ENCODE peak calls at places on chromosomes 5 and 9, in seven cellular contexts. One of them, this sample, is unnamed.

GRCh38 chr5:173435543-173435942 is 107.3 kb upstream of the STC2 start:
- DNase-seq in NCI-H1417: no peak
- DNase-seq in endothelial cell: no peak
- DNase-seq in stimulated activated CD8-positive, alpha-beta memory T cell treated with anti-CD3 and anti-CD28 coated beads, Interleukin-12 subunit alpha, Interleukin-12 subunit beta, amount 100 ng/mL, for 4 hours: no peak
- DNase-seq in activated CD4-positive, alpha-beta T cell treated with anti-CD3 and anti-CD28 coated beads, Interleukin-2, amount 50 U/mL, for 1 hour: no peak
- DNase-seq in dermis microvascular lymphatic vessel endothelial cell: no peak
- DNase-seq in stimulated activated CD4-positive, alpha-beta T cell treated with anti-CD3 and anti-CD28 coated beads, Interleukin-12 subunit alpha, Interleukin-12 subunit beta, amount 100 ng/mL, for 48 hours: no peak
- DNase-seq in this sample: no peak

GRCh38 chr9:76989501-76989900 is 30.0 kb upstream of the FOXB2 start:
- DNase-seq in NCI-H1417: no peak
- DNase-seq in stimulated activated CD8-positive, alpha-beta memory T cell treated with anti-CD3 and anti-CD28 coated beads, Interleukin-12 subunit alpha, Interleukin-12 subunit beta, amount 100 ng/mL, for 4 hours: no peak
- DNase-seq in endothelial cell: no peak
- DNase-seq in dermis microvascular lymphatic vessel endothelial cell: no peak
- DNase-seq in activated CD4-positive, alpha-beta T cell treated with anti-CD3 and anti-CD28 coated beads, Interleukin-2, amount 50 U/mL, for 1 hour: no peak
- DNase-seq in stimulated activated CD4-positive, alpha-beta T cell treated with anti-CD3 and anti-CD28 coated beads, Interleukin-12 subunit alpha, Interleukin-12 subunit beta, amount 100 ng/mL, for 48 hours: no peak
- DNase-seq in this sample: no peak

GRCh38 chr5:69450116-69450515 is 35.2 kb downstream of the MARVELD2 start:
- DNase-seq in endothelial cell: no peak
- DNase-seq in stimulated activated CD4-positive, alpha-beta T cell treated with anti-CD3 and anti-CD28 coated beads, Interleukin-12 subunit alpha, Interleukin-12 subunit beta, amount 100 ng/mL, for 48 hours: no peak
- DNase-seq in NCI-H1417: no peak
- DNase-seq in stimulated activated CD8-positive, alpha-beta memory T cell treated with anti-CD3 and anti-CD28 coated beads, Interleukin-12 subunit alpha, Interleukin-12 subunit beta, amount 100 ng/mL, for 4 hours: no peak
- DNase-seq in activated CD4-positive, alpha-beta T cell treated with anti-CD3 and anti-CD28 coated beads, Interleukin-2, amount 50 U/mL, for 1 hour: no peak
- DNase-seq in dermis microvascular lymphatic vessel endothelial cell: peak
- DNase-seq in this sample: no peak

GRCh38 chr5:150284311-150284710 is 5.3 kb downstream of the CAMK2A start:
- DNase-seq in endothelial cell: no peak
- DNase-seq in stimulated activated CD4-positive, alpha-beta T cell treated with anti-CD3 and anti-CD28 coated beads, Interleukin-12 subunit alpha, Interleukin-12 subunit beta, amount 100 ng/mL, for 48 hours: no peak
- DNase-seq in activated CD4-positive, alpha-beta T cell treated with anti-CD3 and anti-CD28 coated beads, Interleukin-2, amount 50 U/mL, for 1 hour: no peak
- DNase-seq in NCI-H1417: no peak
- DNase-seq in stimulated activated CD8-positive, alpha-beta memory T cell treated with anti-CD3 and anti-CD28 coated beads, Interleukin-12 subunit alpha, Interleukin-12 subunit beta, amount 100 ng/mL, for 4 hours: no peak
- DNase-seq in dermis microvascular lymphatic vessel endothelial cell: no peak
- DNase-seq in this sample: no peak

GRCh38 chr9:108813951-108814601 is 41.7 kb downstream of the ACTL7B start:
- DNase-seq in activated CD4-positive, alpha-beta T cell treated with anti-CD3 and anti-CD28 coated beads, Interleukin-2, amount 50 U/mL, for 1 hour: no peak
- DNase-seq in stimulated activated CD8-positive, alpha-beta memory T cell treated with anti-CD3 and anti-CD28 coated beads, Interleukin-12 subunit alpha, Interleukin-12 subunit beta, amount 100 ng/mL, for 4 hours: no peak
- DNase-seq in stimulated activated CD4-positive, alpha-beta T cell treated with anti-CD3 and anti-CD28 coated beads, Interleukin-12 subunit alpha, Interleukin-12 subunit beta, amount 100 ng/mL, for 48 hours: no peak
- DNase-seq in NCI-H1417: peak
- DNase-seq in endothelial cell: peak
- DNase-seq in dermis microvascular lymphatic vessel endothelial cell: peak
- DNase-seq in this sample: no peak

GRCh38 chr9:38345851-38346755 is 46.4 kb upstream of the ALDH1B1 start:
- DNase-seq in dermis microvascular lymphatic vessel endothelial cell: no peak
- DNase-seq in stimulated activated CD8-positive, alpha-beta memory T cell treated with anti-CD3 and anti-CD28 coated beads, Interleukin-12 subunit alpha, Interleukin-12 subunit beta, amount 100 ng/mL, for 4 hours: no peak
- DNase-seq in endothelial cell: no peak
- DNase-seq in activated CD4-positive, alpha-beta T cell treated with anti-CD3 and anti-CD28 coated beads, Interleukin-2, amount 50 U/mL, for 1 hour: no peak
- DNase-seq in NCI-H1417: no peak
- DNase-seq in stimulated activated CD4-positive, alpha-beta T cell treated with anti-CD3 and anti-CD28 coated beads, Interleukin-12 subunit alpha, Interleukin-12 subunit beta, amount 100 ng/mL, for 48 hours: no peak
- DNase-seq in this sample: no peak

GRCh38 chr5:148967783-148968182 is 95.1 kb downstream of the SH3TC2 start:
- DNase-seq in stimulated activated CD8-positive, alpha-beta memory T cell treated with anti-CD3 and anti-CD28 coated beads, Interleukin-12 subunit alpha, Interleukin-12 subunit beta, amount 100 ng/mL, for 4 hours: no peak
- DNase-seq in stimulated activated CD4-positive, alpha-beta T cell treated with anti-CD3 and anti-CD28 coated beads, Interleukin-12 subunit alpha, Interleukin-12 subunit beta, amount 100 ng/mL, for 48 hours: no peak
- DNase-seq in activated CD4-positive, alpha-beta T cell treated with anti-CD3 and anti-CD28 coated beads, Interleukin-2, amount 50 U/mL, for 1 hour: no peak
- DNase-seq in endothelial cell: no peak
- DNase-seq in NCI-H1417: no peak
- DNase-seq in dermis microvascular lymphatic vessel endothelial cell: no peak
- DNase-seq in this sample: no peak

GRCh38 chr5:143226361-143226760 is 177.1 kb downstream of the NR3C1 start:
- DNase-seq in NCI-H1417: no peak
- DNase-seq in endothelial cell: no peak
- DNase-seq in stimulated activated CD4-positive, alpha-beta T cell treated with anti-CD3 and anti-CD28 coated beads, Interleukin-12 subunit alpha, Interleukin-12 subunit beta, amount 100 ng/mL, for 48 hours: no peak
- DNase-seq in stimulated activated CD8-positive, alpha-beta memory T cell treated with anti-CD3 and anti-CD28 coated beads, Interleukin-12 subunit alpha, Interleukin-12 subunit beta, amount 100 ng/mL, for 4 hours: no peak
- DNase-seq in dermis microvascular lymphatic vessel endothelial cell: no peak
- DNase-seq in activated CD4-positive, alpha-beta T cell treated with anti-CD3 and anti-CD28 coated beads, Interleukin-2, amount 50 U/mL, for 1 hour: no peak
- DNase-seq in this sample: no peak

GRCh38 chr9:104068546-104068945 is 25.6 kb upstream of the SMC2 start:
- DNase-seq in stimulated activated CD4-positive, alpha-beta T cell treated with anti-CD3 and anti-CD28 coated beads, Interleukin-12 subunit alpha, Interleukin-12 subunit beta, amount 100 ng/mL, for 48 hours: no peak
- DNase-seq in activated CD4-positive, alpha-beta T cell treated with anti-CD3 and anti-CD28 coated beads, Interleukin-2, amount 50 U/mL, for 1 hour: no peak
- DNase-seq in endothelial cell: no peak
- DNase-seq in dermis microvascular lymphatic vessel endothelial cell: no peak
- DNase-seq in stimulated activated CD8-positive, alpha-beta memory T cell treated with anti-CD3 and anti-CD28 coated beads, Interleukin-12 subunit alpha, Interleukin-12 subunit beta, amount 100 ng/mL, for 4 hours: no peak
- DNase-seq in NCI-H1417: no peak
- DNase-seq in this sample: no peak

GRCh38 chr5:2699686-2700085 is 51.8 kb downstream of the IRX2 start:
- DNase-seq in stimulated activated CD8-positive, alpha-beta memory T cell treated with anti-CD3 and anti-CD28 coated beads, Interleukin-12 subunit alpha, Interleukin-12 subunit beta, amount 100 ng/mL, for 4 hours: no peak
- DNase-seq in stimulated activated CD4-positive, alpha-beta T cell treated with anti-CD3 and anti-CD28 coated beads, Interleukin-12 subunit alpha, Interleukin-12 subunit beta, amount 100 ng/mL, for 48 hours: no peak
- DNase-seq in dermis microvascular lymphatic vessel endothelial cell: no peak
- DNase-seq in endothelial cell: no peak
- DNase-seq in activated CD4-positive, alpha-beta T cell treated with anti-CD3 and anti-CD28 coated beads, Interleukin-2, amount 50 U/mL, for 1 hour: no peak
- DNase-seq in NCI-H1417: no peak
- DNase-seq in this sample: no peak

GRCh38 chr9:134317431-134318414 is 8.5 kb upstream of the RXRA start:
- DNase-seq in endothelial cell: no peak
- DNase-seq in stimulated activated CD4-positive, alpha-beta T cell treated with anti-CD3 and anti-CD28 coated beads, Interleukin-12 subunit alpha, Interleukin-12 subunit beta, amount 100 ng/mL, for 48 hours: no peak
- DNase-seq in dermis microvascular lymphatic vessel endothelial cell: no peak
- DNase-seq in stimulated activated CD8-positive, alpha-beta memory T cell treated with anti-CD3 and anti-CD28 coated beads, Interleukin-12 subunit alpha, Interleukin-12 subunit beta, amount 100 ng/mL, for 4 hours: no peak
- DNase-seq in activated CD4-positive, alpha-beta T cell treated with anti-CD3 and anti-CD28 coated beads, Interleukin-2, amount 50 U/mL, for 1 hour: no peak
- DNase-seq in NCI-H1417: no peak
- DNase-seq in this sample: no peak

GRCh38 chr9:128034821-128035764 is 32.0 kb downstream of the NAIF1 start:
- DNase-seq in NCI-H1417: peak
- DNase-seq in endothelial cell: peak
- DNase-seq in dermis microvascular lymphatic vessel endothelial cell: peak
- DNase-seq in activated CD4-positive, alpha-beta T cell treated with anti-CD3 and anti-CD28 coated beads, Interleukin-2, amount 50 U/mL, for 1 hour: peak
- DNase-seq in stimulated activated CD8-positive, alpha-beta memory T cell treated with anti-CD3 and anti-CD28 coated beads, Interleukin-12 subunit alpha, Interleukin-12 subunit beta, amount 100 ng/mL, for 4 hours: peak
- DNase-seq in stimulated activated CD4-positive, alpha-beta T cell treated with anti-CD3 and anti-CD28 coated beads, Interleukin-12 subunit alpha, Interleukin-12 subunit beta, amount 100 ng/mL, for 48 hours: peak
- DNase-seq in this sample: no peak

GRCh38 chr5:172076783-172077244 is 70.4 kb upstream of the FBXW11 start:
- DNase-seq in NCI-H1417: no peak
- DNase-seq in stimulated activated CD4-positive, alpha-beta T cell treated with anti-CD3 and anti-CD28 coated beads, Interleukin-12 subunit alpha, Interleukin-12 subunit beta, amount 100 ng/mL, for 48 hours: no peak
- DNase-seq in stimulated activated CD8-positive, alpha-beta memory T cell treated with anti-CD3 and anti-CD28 coated beads, Interleukin-12 subunit alpha, Interleukin-12 subunit beta, amount 100 ng/mL, for 4 hours: no peak
- DNase-seq in dermis microvascular lymphatic vessel endothelial cell: no peak
- DNase-seq in activated CD4-positive, alpha-beta T cell treated with anti-CD3 and anti-CD28 coated beads, Interleukin-2, amount 50 U/mL, for 1 hour: no peak
- DNase-seq in endothelial cell: no peak
- DNase-seq in this sample: no peak

GRCh38 chr9:90365646-90366045 is 277.0 kb downstream of the DIRAS2 start:
- DNase-seq in stimulated activated CD4-positive, alpha-beta T cell treated with anti-CD3 and anti-CD28 coated beads, Interleukin-12 subunit alpha, Interleukin-12 subunit beta, amount 100 ng/mL, for 48 hours: no peak
- DNase-seq in activated CD4-positive, alpha-beta T cell treated with anti-CD3 and anti-CD28 coated beads, Interleukin-2, amount 50 U/mL, for 1 hour: no peak
- DNase-seq in stimulated activated CD8-positive, alpha-beta memory T cell treated with anti-CD3 and anti-CD28 coated beads, Interleukin-12 subunit alpha, Interleukin-12 subunit beta, amount 100 ng/mL, for 4 hours: no peak
- DNase-seq in dermis microvascular lymphatic vessel endothelial cell: no peak
- DNase-seq in endothelial cell: no peak
- DNase-seq in NCI-H1417: no peak
- DNase-seq in this sample: no peak

GRCh38 chr5:80159133-80159815 is 96.6 kb downstream of the SERINC5 start:
- DNase-seq in stimulated activated CD8-positive, alpha-beta memory T cell treated with anti-CD3 and anti-CD28 coated beads, Interleukin-12 subunit alpha, Interleukin-12 subunit beta, amount 100 ng/mL, for 4 hours: no peak
- DNase-seq in stimulated activated CD4-positive, alpha-beta T cell treated with anti-CD3 and anti-CD28 coated beads, Interleukin-12 subunit alpha, Interleukin-12 subunit beta, amount 100 ng/mL, for 48 hours: no peak
- DNase-seq in NCI-H1417: no peak
- DNase-seq in dermis microvascular lymphatic vessel endothelial cell: no peak
- DNase-seq in endothelial cell: no peak
- DNase-seq in activated CD4-positive, alpha-beta T cell treated with anti-CD3 and anti-CD28 coated beads, Interleukin-2, amount 50 U/mL, for 1 hour: no peak
- DNase-seq in this sample: no peak

GRCh38 chr5:80192507-80193241 is 63.2 kb downstream of the SERINC5 start:
- DNase-seq in activated CD4-positive, alpha-beta T cell treated with anti-CD3 and anti-CD28 coated beads, Interleukin-2, amount 50 U/mL, for 1 hour: no peak
- DNase-seq in NCI-H1417: no peak
- DNase-seq in dermis microvascular lymphatic vessel endothelial cell: no peak
- DNase-seq in stimulated activated CD4-positive, alpha-beta T cell treated with anti-CD3 and anti-CD28 coated beads, Interleukin-12 subunit alpha, Interleukin-12 subunit beta, amount 100 ng/mL, for 48 hours: no peak
- DNase-seq in endothelial cell: no peak
- DNase-seq in stimulated activated CD8-positive, alpha-beta memory T cell treated with anti-CD3 and anti-CD28 coated beads, Interleukin-12 subunit alpha, Interleukin-12 subunit beta, amount 100 ng/mL, for 4 hours: no peak
- DNase-seq in this sample: no peak

GRCh38 chr5:177241768-177242167 is 61.8 kb downstream of the RAB24 start:
- DNase-seq in stimulated activated CD4-positive, alpha-beta T cell treated with anti-CD3 and anti-CD28 coated beads, Interleukin-12 subunit alpha, Interleukin-12 subunit beta, amount 100 ng/mL, for 48 hours: no peak
- DNase-seq in stimulated activated CD8-positive, alpha-beta memory T cell treated with anti-CD3 and anti-CD28 coated beads, Interleukin-12 subunit alpha, Interleukin-12 subunit beta, amount 100 ng/mL, for 4 hours: no peak
- DNase-seq in endothelial cell: no peak
- DNase-seq in NCI-H1417: no peak
- DNase-seq in dermis microvascular lymphatic vessel endothelial cell: no peak
- DNase-seq in activated CD4-positive, alpha-beta T cell treated with anti-CD3 and anti-CD28 coated beads, Interleukin-2, amount 50 U/mL, for 1 hour: no peak
- DNase-seq in this sample: no peak

GRCh38 chr5:82894754-82895153 is 182.4 kb downstream of the TMEM167A start:
- DNase-seq in dermis microvascular lymphatic vessel endothelial cell: no peak
- DNase-seq in stimulated activated CD4-positive, alpha-beta T cell treated with anti-CD3 and anti-CD28 coated beads, Interleukin-12 subunit alpha, Interleukin-12 subunit beta, amount 100 ng/mL, for 48 hours: no peak
- DNase-seq in NCI-H1417: no peak
- DNase-seq in endothelial cell: no peak
- DNase-seq in stimulated activated CD8-positive, alpha-beta memory T cell treated with anti-CD3 and anti-CD28 coated beads, Interleukin-12 subunit alpha, Interleukin-12 subunit beta, amount 100 ng/mL, for 4 hours: no peak
- DNase-seq in activated CD4-positive, alpha-beta T cell treated with anti-CD3 and anti-CD28 coated beads, Interleukin-2, amount 50 U/mL, for 1 hour: no peak
- DNase-seq in this sample: no peak

GRCh38 chr9:16726718-16727451 is 143.6 kb downstream of the BNC2 start:
- DNase-seq in dermis microvascular lymphatic vessel endothelial cell: peak
- DNase-seq in stimulated activated CD4-positive, alpha-beta T cell treated with anti-CD3 and anti-CD28 coated beads, Interleukin-12 subunit alpha, Interleukin-12 subunit beta, amount 100 ng/mL, for 48 hours: no peak
- DNase-seq in activated CD4-positive, alpha-beta T cell treated with anti-CD3 and anti-CD28 coated beads, Interleukin-2, amount 50 U/mL, for 1 hour: no peak
- DNase-seq in NCI-H1417: peak
- DNase-seq in stimulated activated CD8-positive, alpha-beta memory T cell treated with anti-CD3 and anti-CD28 coated beads, Interleukin-12 subunit alpha, Interleukin-12 subunit beta, amount 100 ng/mL, for 4 hours: no peak
- DNase-seq in endothelial cell: peak
- DNase-seq in this sample: no peak

GRCh38 chr9:108552459-108553040 is 303.2 kb downstream of the ACTL7B start:
- DNase-seq in activated CD4-positive, alpha-beta T cell treated with anti-CD3 and anti-CD28 coated beads, Interleukin-2, amount 50 U/mL, for 1 hour: no peak
- DNase-seq in stimulated activated CD4-positive, alpha-beta T cell treated with anti-CD3 and anti-CD28 coated beads, Interleukin-12 subunit alpha, Interleukin-12 subunit beta, amount 100 ng/mL, for 48 hours: no peak
- DNase-seq in NCI-H1417: no peak
- DNase-seq in stimulated activated CD8-positive, alpha-beta memory T cell treated with anti-CD3 and anti-CD28 coated beads, Interleukin-12 subunit alpha, Interleukin-12 subunit beta, amount 100 ng/mL, for 4 hours: no peak
- DNase-seq in dermis microvascular lymphatic vessel endothelial cell: no peak
- DNase-seq in endothelial cell: no peak
- DNase-seq in this sample: no peak

GRCh38 chr5:174567506-174568141 is 156.8 kb upstream of the MSX2 start:
- DNase-seq in stimulated activated CD4-positive, alpha-beta T cell treated with anti-CD3 and anti-CD28 coated beads, Interleukin-12 subunit alpha, Interleukin-12 subunit beta, amount 100 ng/mL, for 48 hours: no peak
- DNase-seq in stimulated activated CD8-positive, alpha-beta memory T cell treated with anti-CD3 and anti-CD28 coated beads, Interleukin-12 subunit alpha, Interleukin-12 subunit beta, amount 100 ng/mL, for 4 hours: no peak
- DNase-seq in dermis microvascular lymphatic vessel endothelial cell: no peak
- DNase-seq in activated CD4-positive, alpha-beta T cell treated with anti-CD3 and anti-CD28 coated beads, Interleukin-2, amount 50 U/mL, for 1 hour: no peak
- DNase-seq in endothelial cell: no peak
- DNase-seq in NCI-H1417: no peak
- DNase-seq in this sample: no peak

GRCh38 chr5:177524941-177525655 is 8.3 kb upstream of the DDX41 start:
- DNase-seq in NCI-H1417: no peak
- DNase-seq in endothelial cell: no peak
- DNase-seq in dermis microvascular lymphatic vessel endothelial cell: no peak
- DNase-seq in activated CD4-positive, alpha-beta T cell treated with anti-CD3 and anti-CD28 coated beads, Interleukin-2, amount 50 U/mL, for 1 hour: no peak
- DNase-seq in stimulated activated CD8-positive, alpha-beta memory T cell treated with anti-CD3 and anti-CD28 coated beads, Interleukin-12 subunit alpha, Interleukin-12 subunit beta, amount 100 ng/mL, for 4 hours: no peak
- DNase-seq in stimulated activated CD4-positive, alpha-beta T cell treated with anti-CD3 and anti-CD28 coated beads, Interleukin-12 subunit alpha, Interleukin-12 subunit beta, amount 100 ng/mL, for 48 hours: no peak
- DNase-seq in this sample: no peak

GRCh38 chr5:15248731-15249130 is 251.2 kb upstream of the FBXL7 start:
- DNase-seq in stimulated activated CD4-positive, alpha-beta T cell treated with anti-CD3 and anti-CD28 coated beads, Interleukin-12 subunit alpha, Interleukin-12 subunit beta, amount 100 ng/mL, for 48 hours: no peak
- DNase-seq in activated CD4-positive, alpha-beta T cell treated with anti-CD3 and anti-CD28 coated beads, Interleukin-2, amount 50 U/mL, for 1 hour: no peak
- DNase-seq in endothelial cell: no peak
- DNase-seq in dermis microvascular lymphatic vessel endothelial cell: no peak
- DNase-seq in stimulated activated CD8-positive, alpha-beta memory T cell treated with anti-CD3 and anti-CD28 coated beads, Interleukin-12 subunit alpha, Interleukin-12 subunit beta, amount 100 ng/mL, for 4 hours: no peak
- DNase-seq in NCI-H1417: no peak
- DNase-seq in this sample: no peak

GRCh38 chr5:60538955-60539866 is 160.8 kb downstream of the DEPDC1B start:
- DNase-seq in stimulated activated CD8-positive, alpha-beta memory T cell treated with anti-CD3 and anti-CD28 coated beads, Interleukin-12 subunit alpha, Interleukin-12 subunit beta, amount 100 ng/mL, for 4 hours: no peak
- DNase-seq in activated CD4-positive, alpha-beta T cell treated with anti-CD3 and anti-CD28 coated beads, Interleukin-2, amount 50 U/mL, for 1 hour: no peak
- DNase-seq in NCI-H1417: no peak
- DNase-seq in dermis microvascular lymphatic vessel endothelial cell: peak
- DNase-seq in stimulated activated CD4-positive, alpha-beta T cell treated with anti-CD3 and anti-CD28 coated beads, Interleukin-12 subunit alpha, Interleukin-12 subunit beta, amount 100 ng/mL, for 48 hours: no peak
- DNase-seq in endothelial cell: no peak
- DNase-seq in this sample: no peak

GRCh38 chr5:175822225-175822624 is 49.2 kb upstream of the CPLX2 start:
- DNase-seq in dermis microvascular lymphatic vessel endothelial cell: no peak
- DNase-seq in activated CD4-positive, alpha-beta T cell treated with anti-CD3 and anti-CD28 coated beads, Interleukin-2, amount 50 U/mL, for 1 hour: no peak
- DNase-seq in stimulated activated CD4-positive, alpha-beta T cell treated with anti-CD3 and anti-CD28 coated beads, Interleukin-12 subunit alpha, Interleukin-12 subunit beta, amount 100 ng/mL, for 48 hours: peak
- DNase-seq in NCI-H1417: no peak
- DNase-seq in endothelial cell: no peak
- DNase-seq in stimulated activated CD8-positive, alpha-beta memory T cell treated with anti-CD3 and anti-CD28 coated beads, Interleukin-12 subunit alpha, Interleukin-12 subunit beta, amount 100 ng/mL, for 4 hours: no peak
- DNase-seq in this sample: no peak

GRCh38 chr9:107137495-107138202 is 145.4 kb upstream of the RAD23B start:
- DNase-seq in stimulated activated CD8-positive, alpha-beta memory T cell treated with anti-CD3 and anti-CD28 coated beads, Interleukin-12 subunit alpha, Interleukin-12 subunit beta, amount 100 ng/mL, for 4 hours: no peak
- DNase-seq in NCI-H1417: peak
- DNase-seq in dermis microvascular lymphatic vessel endothelial cell: peak
- DNase-seq in endothelial cell: peak
- DNase-seq in stimulated activated CD4-positive, alpha-beta T cell treated with anti-CD3 and anti-CD28 coated beads, Interleukin-12 subunit alpha, Interleukin-12 subunit beta, amount 100 ng/mL, for 48 hours: no peak
- DNase-seq in activated CD4-positive, alpha-beta T cell treated with anti-CD3 and anti-CD28 coated beads, Interleukin-2, amount 50 U/mL, for 1 hour: no peak
- DNase-seq in this sample: no peak

GRCh38 chr9:15104826-15105420 is 194.7 kb upstream of the FREM1 start:
- DNase-seq in stimulated activated CD8-positive, alpha-beta memory T cell treated with anti-CD3 and anti-CD28 coated beads, Interleukin-12 subunit alpha, Interleukin-12 subunit beta, amount 100 ng/mL, for 4 hours: no peak
- DNase-seq in stimulated activated CD4-positive, alpha-beta T cell treated with anti-CD3 and anti-CD28 coated beads, Interleukin-12 subunit alpha, Interleukin-12 subunit beta, amount 100 ng/mL, for 48 hours: peak
- DNase-seq in dermis microvascular lymphatic vessel endothelial cell: peak
- DNase-seq in NCI-H1417: peak
- DNase-seq in activated CD4-positive, alpha-beta T cell treated with anti-CD3 and anti-CD28 coated beads, Interleukin-2, amount 50 U/mL, for 1 hour: peak
- DNase-seq in endothelial cell: peak
- DNase-seq in this sample: no peak

GRCh38 chr9:121650220-121651013 is 1.0 kb upstream of the DAB2IP start:
- DNase-seq in stimulated activated CD4-positive, alpha-beta T cell treated with anti-CD3 and anti-CD28 coated beads, Interleukin-12 subunit alpha, Interleukin-12 subunit beta, amount 100 ng/mL, for 48 hours: no peak
- DNase-seq in endothelial cell: peak
- DNase-seq in activated CD4-positive, alpha-beta T cell treated with anti-CD3 and anti-CD28 coated beads, Interleukin-2, amount 50 U/mL, for 1 hour: no peak
- DNase-seq in stimulated activated CD8-positive, alpha-beta memory T cell treated with anti-CD3 and anti-CD28 coated beads, Interleukin-12 subunit alpha, Interleukin-12 subunit beta, amount 100 ng/mL, for 4 hours: no peak
- DNase-seq in dermis microvascular lymphatic vessel endothelial cell: peak
- DNase-seq in NCI-H1417: peak
- DNase-seq in this sample: no peak

GRCh38 chr5:148875205-148875875 is 48.9 kb downstream of the ADRB2 start:
- DNase-seq in NCI-H1417: no peak
- DNase-seq in dermis microvascular lymphatic vessel endothelial cell: no peak
- DNase-seq in stimulated activated CD8-positive, alpha-beta memory T cell treated with anti-CD3 and anti-CD28 coated beads, Interleukin-12 subunit alpha, Interleukin-12 subunit beta, amount 100 ng/mL, for 4 hours: no peak
- DNase-seq in endothelial cell: no peak
- DNase-seq in stimulated activated CD4-positive, alpha-beta T cell treated with anti-CD3 and anti-CD28 coated beads, Interleukin-12 subunit alpha, Interleukin-12 subunit beta, amount 100 ng/mL, for 48 hours: no peak
- DNase-seq in activated CD4-positive, alpha-beta T cell treated with anti-CD3 and anti-CD28 coated beads, Interleukin-2, amount 50 U/mL, for 1 hour: no peak
- DNase-seq in this sample: no peak

GRCh38 chr9:134738869-134739659 is 97.5 kb downstream of the COL5A1 start:
- DNase-seq in endothelial cell: peak
- DNase-seq in dermis microvascular lymphatic vessel endothelial cell: peak
- DNase-seq in activated CD4-positive, alpha-beta T cell treated with anti-CD3 and anti-CD28 coated beads, Interleukin-2, amount 50 U/mL, for 1 hour: peak
- DNase-seq in stimulated activated CD8-positive, alpha-beta memory T cell treated with anti-CD3 and anti-CD28 coated beads, Interleukin-12 subunit alpha, Interleukin-12 subunit beta, amount 100 ng/mL, for 4 hours: no peak
- DNase-seq in stimulated activated CD4-positive, alpha-beta T cell treated with anti-CD3 and anti-CD28 coated beads, Interleukin-12 subunit alpha, Interleukin-12 subunit beta, amount 100 ng/mL, for 48 hours: peak
- DNase-seq in NCI-H1417: peak
- DNase-seq in this sample: no peak

GRCh38 chr5:150458819-150459557 is 9.4 kb upstream of the RPS14 start:
- DNase-seq in stimulated activated CD4-positive, alpha-beta T cell treated with anti-CD3 and anti-CD28 coated beads, Interleukin-12 subunit alpha, Interleukin-12 subunit beta, amount 100 ng/mL, for 48 hours: peak
- DNase-seq in endothelial cell: peak
- DNase-seq in dermis microvascular lymphatic vessel endothelial cell: peak
- DNase-seq in stimulated activated CD8-positive, alpha-beta memory T cell treated with anti-CD3 and anti-CD28 coated beads, Interleukin-12 subunit alpha, Interleukin-12 subunit beta, amount 100 ng/mL, for 4 hours: peak
- DNase-seq in NCI-H1417: peak
- DNase-seq in activated CD4-positive, alpha-beta T cell treated with anti-CD3 and anti-CD28 coated beads, Interleukin-2, amount 50 U/mL, for 1 hour: peak
- DNase-seq in this sample: no peak

GRCh38 chr5:31794009-31794408 is 155.1 kb downstream of the PDZD2 start:
- DNase-seq in activated CD4-positive, alpha-beta T cell treated with anti-CD3 and anti-CD28 coated beads, Interleukin-2, amount 50 U/mL, for 1 hour: no peak
- DNase-seq in endothelial cell: no peak
- DNase-seq in NCI-H1417: no peak
- DNase-seq in stimulated activated CD8-positive, alpha-beta memory T cell treated with anti-CD3 and anti-CD28 coated beads, Interleukin-12 subunit alpha, Interleukin-12 subunit beta, amount 100 ng/mL, for 4 hours: no peak
- DNase-seq in stimulated activated CD4-positive, alpha-beta T cell treated with anti-CD3 and anti-CD28 coated beads, Interleukin-12 subunit alpha, Interleukin-12 subunit beta, amount 100 ng/mL, for 48 hours: no peak
- DNase-seq in dermis microvascular lymphatic vessel endothelial cell: no peak
- DNase-seq in this sample: no peak

GRCh38 chr9:17807670-17808282 is 228.9 kb downstream of the SH3GL2 start:
- DNase-seq in stimulated activated CD8-positive, alpha-beta memory T cell treated with anti-CD3 and anti-CD28 coated beads, Interleukin-12 subunit alpha, Interleukin-12 subunit beta, amount 100 ng/mL, for 4 hours: no peak
- DNase-seq in endothelial cell: no peak
- DNase-seq in activated CD4-positive, alpha-beta T cell treated with anti-CD3 and anti-CD28 coated beads, Interleukin-2, amount 50 U/mL, for 1 hour: no peak
- DNase-seq in stimulated activated CD4-positive, alpha-beta T cell treated with anti-CD3 and anti-CD28 coated beads, Interleukin-12 subunit alpha, Interleukin-12 subunit beta, amount 100 ng/mL, for 48 hours: no peak
- DNase-seq in dermis microvascular lymphatic vessel endothelial cell: no peak
- DNase-seq in NCI-H1417: no peak
- DNase-seq in this sample: no peak

GRCh38 chr5:36606437-36607113 is at the start of gene SLC1A3:
- DNase-seq in NCI-H1417: no peak
- DNase-seq in dermis microvascular lymphatic vessel endothelial cell: peak
- DNase-seq in stimulated activated CD4-positive, alpha-beta T cell treated with anti-CD3 and anti-CD28 coated beads, Interleukin-12 subunit alpha, Interleukin-12 subunit beta, amount 100 ng/mL, for 48 hours: peak
- DNase-seq in endothelial cell: peak
- DNase-seq in activated CD4-positive, alpha-beta T cell treated with anti-CD3 and anti-CD28 coated beads, Interleukin-2, amount 50 U/mL, for 1 hour: no peak
- DNase-seq in stimulated activated CD8-positive, alpha-beta memory T cell treated with anti-CD3 and anti-CD28 coated beads, Interleukin-12 subunit alpha, Interleukin-12 subunit beta, amount 100 ng/mL, for 4 hours: no peak
- DNase-seq in this sample: no peak

GRCh38 chr9:132235894-132236661 is 74.2 kb downstream of the NTNG2 start:
- DNase-seq in endothelial cell: peak
- DNase-seq in NCI-H1417: peak
- DNase-seq in stimulated activated CD4-positive, alpha-beta T cell treated with anti-CD3 and anti-CD28 coated beads, Interleukin-12 subunit alpha, Interleukin-12 subunit beta, amount 100 ng/mL, for 48 hours: peak
- DNase-seq in stimulated activated CD8-positive, alpha-beta memory T cell treated with anti-CD3 and anti-CD28 coated beads, Interleukin-12 subunit alpha, Interleukin-12 subunit beta, amount 100 ng/mL, for 4 hours: peak
- DNase-seq in activated CD4-positive, alpha-beta T cell treated with anti-CD3 and anti-CD28 coated beads, Interleukin-2, amount 50 U/mL, for 1 hour: peak
- DNase-seq in dermis microvascular lymphatic vessel endothelial cell: peak
- DNase-seq in this sample: no peak

GRCh38 chr9:82810902-82811301 is 252.0 kb downstream of the RASEF start:
- DNase-seq in stimulated activated CD8-positive, alpha-beta memory T cell treated with anti-CD3 and anti-CD28 coated beads, Interleukin-12 subunit alpha, Interleukin-12 subunit beta, amount 100 ng/mL, for 4 hours: no peak
- DNase-seq in endothelial cell: no peak
- DNase-seq in activated CD4-positive, alpha-beta T cell treated with anti-CD3 and anti-CD28 coated beads, Interleukin-2, amount 50 U/mL, for 1 hour: no peak
- DNase-seq in dermis microvascular lymphatic vessel endothelial cell: peak
- DNase-seq in stimulated activated CD4-positive, alpha-beta T cell treated with anti-CD3 and anti-CD28 coated beads, Interleukin-12 subunit alpha, Interleukin-12 subunit beta, amount 100 ng/mL, for 48 hours: no peak
- DNase-seq in NCI-H1417: no peak
- DNase-seq in this sample: no peak